ENCODE peak calls at places on chromosome 21, in ten cellular contexts. One of them, this sample, is unnamed.
A peak's percentile ranks its signal among the peaks of the same experiment; 100 is the strongest.

GRCh38 chr21:37833301-37833700 is 83.0 kb downstream of the KCNJ6 start:
- DNase-seq in cardiac fibroblast: no peak
- DNase-seq in WTC11: no peak
- DNase-seq in AG04450: no peak
- DNase-seq in endodermal cell: no peak
- DNase-seq in foreskin fibroblast: no peak
- DNase-seq in GM23338: no peak
- DNase-seq in kidney epithelial cell: no peak
- DNase-seq in fibroblast of lung: no peak
- DNase-seq in CD4-positive, alpha-beta T cell: no peak
- DNase-seq in this sample: no peak

GRCh38 chr21:14300074-14300473 is 82.9 kb downstream of the HSPA13 start:
- DNase-seq in cardiac fibroblast: no peak
- DNase-seq in WTC11: no peak
- DNase-seq in AG04450: no peak
- DNase-seq in endodermal cell: no peak
- DNase-seq in foreskin fibroblast: no peak
- DNase-seq in GM23338: no peak
- DNase-seq in kidney epithelial cell: no peak
- DNase-seq in fibroblast of lung: no peak
- DNase-seq in CD4-positive, alpha-beta T cell: no peak
- DNase-seq in this sample: no peak

GRCh38 chr21:37208056-37208705 is 59.0 kb downstream of the VPS26C start:
- DNase-seq in cardiac fibroblast: no peak
- DNase-seq in WTC11: no peak
- DNase-seq in AG04450: no peak
- DNase-seq in endodermal cell: no peak
- DNase-seq in foreskin fibroblast: peak; percentile 13
- DNase-seq in GM23338: no peak
- DNase-seq in kidney epithelial cell: no peak
- DNase-seq in fibroblast of lung: peak; percentile 14
- DNase-seq in CD4-positive, alpha-beta T cell: no peak
- DNase-seq in this sample: peak; percentile 47

GRCh38 chr21:41112740-41113692 is 54.9 kb upstream of the BACE2 start:
- DNase-seq in cardiac fibroblast: peak; percentile 74
- DNase-seq in WTC11: no peak
- DNase-seq in AG04450: peak; percentile 33
- DNase-seq in endodermal cell: peak; percentile 75
- DNase-seq in foreskin fibroblast: peak; percentile 46
- DNase-seq in GM23338: peak; percentile 11
- DNase-seq in kidney epithelial cell: peak; percentile 88
- DNase-seq in fibroblast of lung: peak; percentile 99
- DNase-seq in CD4-positive, alpha-beta T cell: no peak
- DNase-seq in this sample: no peak

GRCh38 chr21:41725421-41726021 is 41.3 kb downstream of the RIPK4 start:
- DNase-seq in cardiac fibroblast: no peak
- DNase-seq in WTC11: no peak
- DNase-seq in AG04450: no peak
- DNase-seq in endodermal cell: peak; percentile 57
- DNase-seq in foreskin fibroblast: no peak
- DNase-seq in GM23338: peak; percentile 58
- DNase-seq in kidney epithelial cell: no peak
- DNase-seq in fibroblast of lung: no peak
- DNase-seq in CD4-positive, alpha-beta T cell: no peak
- DNase-seq in this sample: no peak

GRCh38 chr21:41583274-41583790 is 75.4 kb upstream of the TMPRSS2 start:
- DNase-seq in cardiac fibroblast: no peak
- DNase-seq in WTC11: no peak
- DNase-seq in AG04450: no peak
- DNase-seq in endodermal cell: no peak
- DNase-seq in foreskin fibroblast: no peak
- DNase-seq in GM23338: no peak
- DNase-seq in kidney epithelial cell: no peak
- DNase-seq in fibroblast of lung: peak; percentile 6
- DNase-seq in CD4-positive, alpha-beta T cell: no peak
- DNase-seq in this sample: no peak

GRCh38 chr21:36654796-36655325 is 44.1 kb upstream of the SIM2 start:
- DNase-seq in cardiac fibroblast: no peak
- DNase-seq in WTC11: no peak
- DNase-seq in AG04450: no peak
- DNase-seq in endodermal cell: no peak
- DNase-seq in foreskin fibroblast: no peak
- DNase-seq in GM23338: no peak
- DNase-seq in kidney epithelial cell: no peak
- DNase-seq in fibroblast of lung: no peak
- DNase-seq in CD4-positive, alpha-beta T cell: no peak
- DNase-seq in this sample: no peak

GRCh38 chr21:29521872-29522271 is 223.2 kb downstream of the BACH1 start:
- DNase-seq in cardiac fibroblast: no peak
- DNase-seq in WTC11: no peak
- DNase-seq in AG04450: no peak
- DNase-seq in endodermal cell: no peak
- DNase-seq in foreskin fibroblast: no peak
- DNase-seq in GM23338: no peak
- DNase-seq in kidney epithelial cell: no peak
- DNase-seq in fibroblast of lung: no peak
- DNase-seq in CD4-positive, alpha-beta T cell: no peak
- DNase-seq in this sample: no peak

GRCh38 chr21:42298657-42299056 is 16.6 kb downstream of the TFF3 start:
- DNase-seq in cardiac fibroblast: no peak
- DNase-seq in WTC11: no peak
- DNase-seq in AG04450: no peak
- DNase-seq in endodermal cell: no peak
- DNase-seq in foreskin fibroblast: no peak
- DNase-seq in GM23338: no peak
- DNase-seq in kidney epithelial cell: no peak
- DNase-seq in fibroblast of lung: no peak
- DNase-seq in CD4-positive, alpha-beta T cell: no peak
- DNase-seq in this sample: no peak

GRCh38 chr21:38944903-38945302 is 139.2 kb downstream of the ETS2 start:
- DNase-seq in cardiac fibroblast: no peak
- DNase-seq in WTC11: peak; percentile 44
- DNase-seq in AG04450: no peak
- DNase-seq in endodermal cell: peak; percentile 72
- DNase-seq in foreskin fibroblast: no peak
- DNase-seq in GM23338: peak; percentile 56
- DNase-seq in kidney epithelial cell: no peak
- DNase-seq in fibroblast of lung: no peak
- DNase-seq in CD4-positive, alpha-beta T cell: no peak
- DNase-seq in this sample: no peak

GRCh38 chr21:32524010-32524719 is 61.2 kb downstream of the TCP10L start:
- DNase-seq in cardiac fibroblast: peak; percentile 91
- DNase-seq in WTC11: no peak
- DNase-seq in AG04450: no peak
- DNase-seq in endodermal cell: peak; percentile 68
- DNase-seq in foreskin fibroblast: peak; percentile 79
- DNase-seq in GM23338: no peak
- DNase-seq in kidney epithelial cell: peak; percentile 63
- DNase-seq in fibroblast of lung: peak; percentile 94
- DNase-seq in CD4-positive, alpha-beta T cell: no peak
- DNase-seq in this sample: no peak

GRCh38 chr21:44985441-44986401 is 45.9 kb downstream of the SLX9 start:
- DNase-seq in cardiac fibroblast: no peak
- DNase-seq in WTC11: no peak
- DNase-seq in AG04450: no peak
- DNase-seq in endodermal cell: peak; percentile 34
- DNase-seq in foreskin fibroblast: no peak
- DNase-seq in GM23338: no peak
- DNase-seq in kidney epithelial cell: no peak
- DNase-seq in fibroblast of lung: no peak
- DNase-seq in CD4-positive, alpha-beta T cell: no peak
- DNase-seq in this sample: no peak

GRCh38 chr21:44984792-44985440 is 45.1 kb downstream of the SLX9 start:
- DNase-seq in cardiac fibroblast: no peak
- DNase-seq in WTC11: peak; percentile 23
- DNase-seq in AG04450: no peak
- DNase-seq in endodermal cell: peak; percentile 79
- DNase-seq in foreskin fibroblast: no peak
- DNase-seq in GM23338: peak; percentile 47
- DNase-seq in kidney epithelial cell: no peak
- DNase-seq in fibroblast of lung: no peak
- DNase-seq in CD4-positive, alpha-beta T cell: no peak
- DNase-seq in this sample: no peak

GRCh38 chr21:44982558-44983244 is 42.9 kb downstream of the SLX9 start:
- DNase-seq in cardiac fibroblast: peak; percentile 55
- DNase-seq in WTC11: no peak
- DNase-seq in AG04450: no peak
- DNase-seq in endodermal cell: no peak
- DNase-seq in foreskin fibroblast: peak; percentile 23
- DNase-seq in GM23338: no peak
- DNase-seq in kidney epithelial cell: no peak
- DNase-seq in fibroblast of lung: peak; percentile 69
- DNase-seq in CD4-positive, alpha-beta T cell: no peak
- DNase-seq in this sample: no peak

GRCh38 chr21:44984428-44984791 is 44.6 kb downstream of the SLX9 start:
- DNase-seq in cardiac fibroblast: no peak
- DNase-seq in WTC11: no peak
- DNase-seq in AG04450: no peak
- DNase-seq in endodermal cell: no peak
- DNase-seq in foreskin fibroblast: no peak
- DNase-seq in GM23338: no peak
- DNase-seq in kidney epithelial cell: no peak
- DNase-seq in fibroblast of lung: no peak
- DNase-seq in CD4-positive, alpha-beta T cell: no peak
- DNase-seq in this sample: no peak

GRCh38 chr21:44983421-44984206 is 43.8 kb downstream of the SLX9 start:
- DNase-seq in cardiac fibroblast: no peak
- DNase-seq in WTC11: no peak
- DNase-seq in AG04450: no peak
- DNase-seq in endodermal cell: no peak
- DNase-seq in foreskin fibroblast: no peak
- DNase-seq in GM23338: no peak
- DNase-seq in kidney epithelial cell: no peak
- DNase-seq in fibroblast of lung: no peak
- DNase-seq in CD4-positive, alpha-beta T cell: no peak
- DNase-seq in this sample: no peak
- TF ChIP-seq CTCF in cardiac fibroblast: no peak
- TF ChIP-seq CTCF in WTC11: no peak
- TF ChIP-seq CTCF in AG04450: peak; percentile 2
- TF ChIP-seq CTCF in endodermal cell: no peak
- TF ChIP-seq CTCF in foreskin fibroblast: no peak
- TF ChIP-seq CTCF in GM23338: no peak
- TF ChIP-seq CTCF in kidney epithelial cell: no peak
- TF ChIP-seq CTCF in fibroblast of lung: no peak
- TF ChIP-seq CTCF in CD4-positive, alpha-beta T cell: no peak
- TF ChIP-seq CTCF in this sample: no peak

GRCh38 chr21:15327637-15328265 is 263.0 kb upstream of the NRIP1 start:
- DNase-seq in cardiac fibroblast: no peak
- DNase-seq in WTC11: no peak
- DNase-seq in AG04450: no peak
- DNase-seq in endodermal cell: no peak
- DNase-seq in foreskin fibroblast: no peak
- DNase-seq in GM23338: no peak
- DNase-seq in kidney epithelial cell: no peak
- DNase-seq in fibroblast of lung: no peak
- DNase-seq in CD4-positive, alpha-beta T cell: no peak
- DNase-seq in this sample: no peak
- TF ChIP-seq CTCF in cardiac fibroblast: no peak
- TF ChIP-seq CTCF in WTC11: no peak
- TF ChIP-seq CTCF in AG04450: no peak
- TF ChIP-seq CTCF in endodermal cell: no peak
- TF ChIP-seq CTCF in foreskin fibroblast: no peak
- TF ChIP-seq CTCF in GM23338: no peak
- TF ChIP-seq CTCF in kidney epithelial cell: no peak
- TF ChIP-seq CTCF in fibroblast of lung: no peak
- TF ChIP-seq CTCF in CD4-positive, alpha-beta T cell: no peak
- TF ChIP-seq CTCF in this sample: no peak

DNA sequence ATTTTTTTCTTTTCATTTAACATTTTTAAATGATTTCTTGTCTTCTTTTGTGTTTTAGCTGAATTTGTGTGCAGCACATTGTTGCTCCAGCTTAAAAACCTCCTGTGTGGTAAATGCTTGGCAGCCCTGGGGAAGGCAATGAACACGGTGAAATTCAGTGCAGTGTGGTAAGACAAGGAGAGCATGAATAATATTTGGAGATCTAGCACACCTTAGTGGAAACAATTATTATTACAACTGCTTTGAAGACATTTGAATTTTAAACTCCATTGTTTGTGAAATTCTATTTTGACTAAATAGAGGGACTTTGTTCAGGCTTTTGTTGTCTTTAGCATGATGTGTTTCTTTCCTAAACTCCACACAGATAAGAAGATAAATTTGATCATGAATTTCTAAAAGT is 242.6 kb upstream of the CXADR start:
- DNase-seq in cardiac fibroblast: peak; percentile 66
- DNase-seq in WTC11: no peak
- DNase-seq in AG04450: peak; percentile 1
- DNase-seq in endodermal cell: no peak
- DNase-seq in foreskin fibroblast: peak; percentile 15
- DNase-seq in GM23338: peak; percentile 44
- DNase-seq in kidney epithelial cell: no peak
- DNase-seq in fibroblast of lung: peak; percentile 61
- DNase-seq in CD4-positive, alpha-beta T cell: no peak
- DNase-seq in this sample: no peak
- TF ChIP-seq CTCF in cardiac fibroblast: peak; percentile 18
- TF ChIP-seq CTCF in WTC11: no peak
- TF ChIP-seq CTCF in AG04450: peak; percentile 43
- TF ChIP-seq CTCF in endodermal cell: peak; percentile 62
- TF ChIP-seq CTCF in foreskin fibroblast: peak; percentile 20
- TF ChIP-seq CTCF in GM23338: peak; percentile 40
- TF ChIP-seq CTCF in kidney epithelial cell: peak; percentile 12
- TF ChIP-seq CTCF in fibroblast of lung: no peak
- TF ChIP-seq CTCF in CD4-positive, alpha-beta T cell: no peak
- TF ChIP-seq CTCF in this sample: no peak

GRCh38 chr21:45459171-45460010 is 54.4 kb downstream of the COL18A1 start:
- DNase-seq in cardiac fibroblast: no peak
- DNase-seq in WTC11: no peak
- DNase-seq in AG04450: no peak
- DNase-seq in endodermal cell: no peak
- DNase-seq in foreskin fibroblast: no peak
- DNase-seq in GM23338: no peak
- DNase-seq in kidney epithelial cell: no peak
- DNase-seq in fibroblast of lung: no peak
- DNase-seq in CD4-positive, alpha-beta T cell: no peak
- DNase-seq in this sample: no peak

GRCh38 chr21:45460611-45461368 is 55.8 kb downstream of the COL18A1 start:
- DNase-seq in cardiac fibroblast: peak; percentile 86
- DNase-seq in WTC11: no peak
- DNase-seq in AG04450: peak; percentile 61
- DNase-seq in endodermal cell: no peak
- DNase-seq in foreskin fibroblast: peak; percentile 45
- DNase-seq in GM23338: no peak
- DNase-seq in kidney epithelial cell: no peak
- DNase-seq in fibroblast of lung: peak; percentile 97
- DNase-seq in CD4-positive, alpha-beta T cell: no peak
- DNase-seq in this sample: no peak

GRCh38 chr21:45460011-45460565 is 55.1 kb downstream of the COL18A1 start:
- DNase-seq in cardiac fibroblast: no peak
- DNase-seq in WTC11: no peak
- DNase-seq in AG04450: no peak
- DNase-seq in endodermal cell: no peak
- DNase-seq in foreskin fibroblast: no peak
- DNase-seq in GM23338: no peak
- DNase-seq in kidney epithelial cell: no peak
- DNase-seq in fibroblast of lung: no peak
- DNase-seq in CD4-positive, alpha-beta T cell: no peak
- DNase-seq in this sample: no peak

GRCh38 chr21:45461806-45462341 is 56.9 kb downstream of the COL18A1 start:
- DNase-seq in cardiac fibroblast: no peak
- DNase-seq in WTC11: no peak
- DNase-seq in AG04450: no peak
- DNase-seq in endodermal cell: no peak
- DNase-seq in foreskin fibroblast: no peak
- DNase-seq in GM23338: no peak
- DNase-seq in kidney epithelial cell: no peak
- DNase-seq in fibroblast of lung: no peak
- DNase-seq in CD4-positive, alpha-beta T cell: no peak
- DNase-seq in this sample: no peak

GRCh38 chr21:45461369-45461750 is 56.4 kb downstream of the COL18A1 start:
- DNase-seq in cardiac fibroblast: no peak
- DNase-seq in WTC11: no peak
- DNase-seq in AG04450: no peak
- DNase-seq in endodermal cell: no peak
- DNase-seq in foreskin fibroblast: no peak
- DNase-seq in GM23338: no peak
- DNase-seq in kidney epithelial cell: no peak
- DNase-seq in fibroblast of lung: no peak
- DNase-seq in CD4-positive, alpha-beta T cell: no peak
- DNase-seq in this sample: no peak
- TF ChIP-seq CTCF in cardiac fibroblast: no peak
- TF ChIP-seq CTCF in WTC11: no peak
- TF ChIP-seq CTCF in AG04450: no peak
- TF ChIP-seq CTCF in endodermal cell: no peak
- TF ChIP-seq CTCF in foreskin fibroblast: no peak
- TF ChIP-seq CTCF in GM23338: no peak
- TF ChIP-seq CTCF in kidney epithelial cell: no peak
- TF ChIP-seq CTCF in fibroblast of lung: no peak
- TF ChIP-seq CTCF in CD4-positive, alpha-beta T cell: no peak
- TF ChIP-seq CTCF in this sample: no peak